ENCODE peak calls at places on chromosomes 6 and 20, in ten cellular contexts. H, P, Y, Z, Q, L, O, D, X and G are unnamed samples.

GRCh38 chr6:110357298-110357695 is 852 bp downstream of the METTL24 start:
- DNase-seq in H (peak), P (no peak), Y (peak), Z (no peak), Q (no peak), L (no peak), O (no peak), D (no peak), X (peak), G (no peak)

GRCh38 chr6:150229775-150230561 is 87.1 kb downstream of the PPP1R14C start:
- DNase-seq in H (no peak), P (no peak), Y (no peak), Z (no peak), Q (no peak), L (no peak), O (no peak), D (no peak), X (no peak), G (no peak)

GRCh38 chr6:42423244-42423643 is 28.5 kb downstream of the TRERF1 start:
- DNase-seq in H (no peak), P (no peak), Y (no peak), Z (no peak), Q (no peak), L (peak), O (no peak), D (no peak), X (no peak), G (no peak)

GRCh38 chr6:11423072-11423471 is 114.5 kb upstream of the TMEM170B start:
- DNase-seq in H (no peak), P (no peak), Y (no peak), Z (no peak), Q (no peak), L (no peak), O (no peak), D (no peak), X (no peak), G (no peak)

GRCh38 chr6:62971976-62972658 is 239.2 kb upstream of the FKBP1C start:
- DNase-seq in H (no peak), P (no peak), Y (no peak), Z (no peak), Q (no peak), L (no peak), O (no peak), D (no peak), X (no peak), G (no peak)

GRCh38 chr6:30007132-30007764 is 53.8 kb upstream of the POLR1H start:
- DNase-seq in H (no peak), P (no peak), Y (no peak), Z (no peak), Q (no peak), L (no peak), O (no peak), D (no peak), X (no peak), G (no peak)

GRCh38 chr6:28648035-28648877 is 122.6 kb downstream of the GPX5 start:
- DNase-seq in H (peak), P (no peak), Y (peak), Z (peak), Q (peak), L (peak), O (peak), D (peak), X (peak), G (peak)

GRCh38 chr6:78770766-78771165 is 96.6 kb upstream of the IRAK1BP1 start:
- DNase-seq in H (no peak), P (no peak), Y (no peak), Z (peak), Q (no peak), L (no peak), O (no peak), D (no peak), X (no peak), G (no peak)

GRCh38 chr20:38970302-38970701 is 8.2 kb downstream of the DHX35 start:
- DNase-seq in H (no peak), P (no peak), Y (peak), Z (no peak), Q (peak), L (no peak), O (no peak), D (peak), X (no peak), G (no peak)

GRCh38 chr6:16712931-16713484 is 48.3 kb downstream of the ATXN1 start:
- DNase-seq in H (no peak), P (no peak), Y (peak), Z (peak), Q (peak), L (no peak), O (no peak), D (peak), X (peak), G (peak)

GRCh38 chr6:43769526-43770416 is at the start of gene VEGFA:
- DNase-seq in H (peak), P (peak), Y (peak), Z (peak), Q (peak), L (peak), O (peak), D (peak), X (peak), G (peak)

GRCh38 chr6:70592391-70593117 is 25.8 kb downstream of the SDHAF4 start:
- DNase-seq in H (no peak), P (no peak), Y (no peak), Z (no peak), Q (no peak), L (no peak), O (peak), D (no peak), X (no peak), G (no peak)

GRCh38 chr6:44580901-44581300 is 193.4 kb downstream of the CDC5L start:
- DNase-seq in H (no peak), P (no peak), Y (peak), Z (no peak), Q (peak), L (no peak), O (no peak), D (peak), X (no peak), G (peak)

GRCh38 chr6:117263353-117263927 is 1.9 kb upstream of the VGLL2 start:
- DNase-seq in H (no peak), P (no peak), Y (no peak), Z (no peak), Q (no peak), L (no peak), O (no peak), D (no peak), X (no peak), G (no peak)

GRCh38 chr6:117265425-117266266 is at the start of gene VGLL2:
- DNase-seq in H (peak), P (no peak), Y (peak), Z (no peak), Q (no peak), L (no peak), O (peak), D (no peak), X (no peak), G (no peak)

GRCh38 chr6:117266948-117267347 is 1.6 kb downstream of the VGLL2 start:
- DNase-seq in H (no peak), P (no peak), Y (no peak), Z (no peak), Q (no peak), L (no peak), O (no peak), D (no peak), X (no peak), G (no peak)

GRCh38 chr6:117266267-117266797 is 974 bp downstream of the VGLL2 start:
- DNase-seq in H (no peak), P (no peak), Y (no peak), Z (no peak), Q (no peak), L (no peak), O (no peak), D (no peak), X (no peak), G (no peak)

GRCh38 chr6:117264487-117265424 is 602 bp upstream of the VGLL2 start:
- DNase-seq in H (peak), P (no peak), Y (peak), Z (no peak), Q (no peak), L (no peak), O (no peak), D (no peak), X (no peak), G (no peak)
- H3K4me3 ChIP-seq in H (peak), P (peak), Y (peak), Z (no peak), Q (peak), L (peak), O (no peak), D (peak), X (peak), G (peak)

GRCh38 chr6:169099411-169100202 is 154.0 kb downstream of the THBS2 start:
- DNase-seq in H (no peak), P (no peak), Y (peak), Z (peak), Q (no peak), L (no peak), O (peak), D (no peak), X (no peak), G (no peak)
- TF ChIP-seq CTCF in H (no peak), P (no peak), Y (peak), Z (no peak), Q (peak), L (no peak), O (no peak), D (no peak), X (no peak), G (no peak)

GRCh38 chr20:15986690-15987089 is 586.6 kb downstream of the KIF16B start:
- DNase-seq in H (no peak), P (no peak), Y (no peak), Z (no peak), Q (no peak), L (peak), O (no peak), D (no peak), X (no peak), G (no peak)
- H3K4me3 ChIP-seq in H (no peak), P (no peak), Y (no peak), Z (no peak), Q (no peak), L (peak), O (no peak), D (no peak), X (no peak), G (no peak)

GRCh38 chr20:51333971-51334370 is 208.5 kb downstream of the NFATC2 start:
- DNase-seq in H (no peak), P (no peak), Y (no peak), Z (no peak), Q (no peak), L (no peak), O (no peak), D (no peak), X (no peak), G (no peak)

GRCh38 chr20:51333446-51333845 is 209.1 kb downstream of the NFATC2 start:
- DNase-seq in H (no peak), P (no peak), Y (no peak), Z (no peak), Q (no peak), L (no peak), O (no peak), D (no peak), X (no peak), G (no peak)

GRCh38 chr20:51334609-51335008 is 207.9 kb downstream of the NFATC2 start:
- DNase-seq in H (no peak), P (no peak), Y (no peak), Z (no peak), Q (no peak), L (no peak), O (no peak), D (no peak), X (no peak), G (no peak)

GRCh38 chr20:51337126-51337805 is 205.3 kb downstream of the NFATC2 start:
- DNase-seq in H (no peak), P (no peak), Y (no peak), Z (no peak), Q (no peak), L (no peak), O (no peak), D (no peak), X (no peak), G (no peak)

GRCh38 chr20:51335329-51335841 is 207.1 kb downstream of the NFATC2 start:
- DNase-seq in H (no peak), P (no peak), Y (peak), Z (no peak), Q (peak), L (peak), O (no peak), D (peak), X (no peak), G (peak)
- TF ChIP-seq CTCF in H (no peak), P (no peak), Y (no peak), Z (no peak), Q (peak), L (no peak), O (no peak), D (peak), X (no peak), G (no peak)

DNA sequence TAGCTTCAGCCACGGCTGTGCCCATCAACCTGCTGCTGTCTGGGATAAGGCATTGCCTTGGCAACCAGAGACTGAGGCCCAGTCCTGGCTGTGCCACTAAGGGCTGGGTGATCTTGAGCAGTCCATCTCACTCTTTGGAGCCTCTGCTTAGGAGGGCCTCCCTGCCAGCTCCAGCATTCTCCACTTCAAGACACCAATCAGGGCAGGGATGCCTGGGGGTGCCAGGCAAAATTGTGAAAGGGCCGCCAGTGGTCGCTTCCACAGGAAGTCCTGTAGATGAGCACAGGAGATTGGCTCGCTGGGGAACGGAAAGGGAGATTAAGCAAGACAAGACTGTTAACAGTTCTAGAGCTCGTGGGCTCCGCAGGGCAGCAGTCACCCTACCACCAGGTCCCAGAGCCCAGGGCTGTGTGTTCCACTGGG is at the start of gene RAB44:
- DNase-seq in H (no peak), P (no peak), Y (no peak), Z (peak), Q (no peak), L (no peak), O (no peak), D (no peak), X (no peak), G (no peak)
- H3K4me3 ChIP-seq in H (no peak), P (no peak), Y (no peak), Z (peak), Q (no peak), L (no peak), O (no peak), D (no peak), X (no peak), G (no peak)